ENCODE peak calls at places on chromosomes 11 and 22, in eight cellular contexts. K is GM19239; M is thoracic aorta; E is iPS DF 6.9; U is effector memory CD8-positive, alpha-beta T cell; D is heart right ventricle; I is astrocyte of the spinal cord; X is CD4-positive, alpha-beta T cell. Z is an unnamed sample.

GRCh38 chr11:123430736-123431356 is 777 bp downstream of the GRAMD1B start:
- DNase-seq in K (no peak), M (no peak), E (peak), U (peak), D (peak), I (peak), X (peak), Z (peak)

GRCh38 chr11:134224710-134225662 is 515 bp downstream of the VPS26B start:
- DNase-seq in K (no peak), M (peak), E (no peak), U (peak), D (peak), I (peak), X (peak), Z (peak)

GRCh38 chr11:19428206-19429001 is 187.7 kb upstream of the E2F8 start:
- DNase-seq in K (no peak), M (no peak), E (no peak), U (no peak), D (no peak), I (no peak), X (no peak), Z (no peak)

GRCh38 chr11:2088284-2088683 is 50.9 kb downstream of the IGF2 start:
- DNase-seq in K (no peak), M (no peak), E (no peak), U (no peak), D (no peak), I (no peak), X (no peak), Z (no peak)

GRCh38 chr22:48951836-48952235 is 875.8 kb downstream of the BRD1 start:
- DNase-seq in K (no peak), M (no peak), E (no peak), U (no peak), D (no peak), I (no peak), X (no peak), Z (no peak)

GRCh38 chr11:70326365-70326803 is 55.9 kb downstream of the PPFIA1 start:
- DNase-seq in K (no peak), M (no peak), E (no peak), U (no peak), D (peak), I (no peak), X (no peak), Z (no peak)

GRCh38 chr11:587978-588380 is 11.7 kb downstream of the PHRF1 start:
- DNase-seq in K (no peak), M (no peak), E (no peak), U (peak), D (no peak), I (peak), X (peak), Z (peak)

GRCh38 chr22:26892401-26893033 is 235.1 kb downstream of the MIAT start:
- DNase-seq in K (no peak), M (no peak), E (no peak), U (no peak), D (no peak), I (no peak), X (no peak), Z (no peak)

GRCh38 chr11:47766363-47767227 is 546 bp downstream of the FNBP4 start:
- DNase-seq in K (no peak), M (no peak), E (no peak), U (peak), D (peak), I (peak), X (peak), Z (peak)

GRCh38 chr11:48103621-48104561 is 112.7 kb upstream of the OR4B1 start:
- DNase-seq in K (no peak), M (no peak), E (no peak), U (no peak), D (no peak), I (no peak), X (no peak), Z (no peak)

GRCh38 chr11:19977941-19978340 is 182.3 kb downstream of the DBX1 start:
- DNase-seq in K (no peak), M (no peak), E (no peak), U (no peak), D (no peak), I (no peak), X (no peak), Z (no peak)

GRCh38 chr11:109677876-109678275 is 255.9 kb downstream of the C11orf87 start:
- DNase-seq in K (no peak), M (no peak), E (no peak), U (no peak), D (no peak), I (no peak), X (no peak), Z (no peak)

GRCh38 chr11:33258631-33259184 is 1.5 kb downstream of the HIPK3 start:
- DNase-seq in K (no peak), M (no peak), E (no peak), U (no peak), D (no peak), I (peak), X (no peak), Z (no peak)

GRCh38 chr11:128970598-128971190 is 28.0 kb upstream of the TP53AIP1 start:
- DNase-seq in K (no peak), M (no peak), E (no peak), U (no peak), D (no peak), I (no peak), X (no peak), Z (no peak)